ENCODE peak calls at places on chromosomes 13 and 19, in eight cellular contexts. Y is neural crest cell; O is tibial artery; M is Peyer's patch; B is NCI-H1417; N is left colon; X is RWPE1; R is activated naive CD8-positive, alpha-beta T cell treated with anti-CD3 and anti-CD28 coated beads, Interleukin-2, amount 10 ng/mL, durations not matched to agents 7 days and 5 days. J is an unnamed sample.
A peak's percentile ranks its signal among the peaks of the same experiment; 100 is the strongest.

GRCh38 chr19:18167975-18168645 is 5.5 kb upstream of the IFI30 start:
- DNase-seq in R (peak; percentile 69), Y (peak; percentile 61), N (peak; percentile 62), B (peak; percentile 22), O (no peak), M (peak; percentile 64), X (peak; percentile 68), J (peak; percentile 56)

GRCh38 chr19:2081873-2082810 is 14.0 kb downstream of the MOB3A start:
- DNase-seq in N (no peak), O (no peak), X (no peak), Y (no peak), B (no peak), M (no peak), R (peak; percentile 66), J (no peak)

GRCh38 chr13:37531054-37531453 is 67.5 kb downstream of the POSTN start:
- DNase-seq in B (no peak), R (no peak), M (no peak), Y (no peak), X (no peak), O (no peak), N (no peak), J (peak; percentile 74)

GRCh38 chr13:111859361-111860105 is 207.4 kb upstream of the SOX1 start:
- DNase-seq in X (no peak), Y (no peak), M (no peak), R (no peak), B (peak; percentile 92), N (no peak), O (no peak), J (peak; percentile 22)

GRCh38 chr19:3762501-3763459 is at the start of gene MRPL54:
- DNase-seq in B (peak; percentile 100), M (peak; percentile 99), Y (peak; percentile 99), X (peak; percentile 99), O (peak; percentile 100), N (peak; percentile 99), R (peak; percentile 99), J (peak; percentile 99)

GRCh38 chr13:28059214-28059613 is 41.2 kb downstream of the FLT3 start:
- DNase-seq in N (peak; percentile 80), R (peak; percentile 29), O (no peak), X (peak; percentile 36), Y (peak; percentile 9), M (peak; percentile 50), B (peak; percentile 3), J (peak; percentile 33)

GRCh38 chr13:22428188-22428828 is 752.5 kb upstream of the SGCG start:
- DNase-seq in M (no peak), X (no peak), N (no peak), Y (no peak), B (no peak), R (no peak), O (no peak), J (peak; percentile 10)

GRCh38 chr19:27867981-27868380 is 1345.0 kb downstream of the UQCRFS1 start:
- DNase-seq in O (no peak), M (no peak), B (no peak), X (no peak), Y (no peak), N (no peak), R (no peak), J (no peak)

GRCh38 chr13:112740502-112741131 is 50.8 kb downstream of the ATP11A start:
- DNase-seq in Y (no peak), O (peak; percentile 79), R (no peak), X (no peak), B (no peak), N (peak; percentile 34), M (peak; percentile 56), J (peak; percentile 60)

GRCh38 chr19:46624958-46625661 is at the start of gene PTGIR:
- DNase-seq in Y (no peak), R (no peak), N (peak; percentile 44), O (peak; percentile 96), X (no peak), B (no peak), M (no peak), J (no peak)

GRCh38 chr13:64640002-64640401 is 2590.1 kb downstream of the PCDH9 start:
- DNase-seq in N (no peak), M (no peak), X (peak; percentile 4), O (no peak), Y (no peak), R (no peak), B (peak; percentile 75), J (no peak)

GRCh38 chr19:29285878-29286277 is 72.9 kb upstream of the UQCRFS1 start:
- DNase-seq in X (no peak), M (no peak), B (peak; percentile 40), Y (peak; percentile 40), R (no peak), N (no peak), O (peak; percentile 11), J (peak; percentile 36)

GRCh38 chr19:679418-680286 is 3.5 kb downstream of the FSTL3 start:
- DNase-seq in N (peak; percentile 65), B (peak; percentile 76), M (peak; percentile 64), Y (peak; percentile 38), O (peak; percentile 92), R (peak; percentile 63), X (peak; percentile 58), J (peak; percentile 70)

GRCh38 chr19:6679139-6679538 is 9.2 kb upstream of the TNFSF14 start:
- DNase-seq in N (no peak), O (no peak), X (no peak), M (no peak), R (no peak), B (no peak), Y (no peak), J (no peak)

GRCh38 chr19:35142531-35143230 is 374 bp upstream of the FXYD7 start:
- DNase-seq in O (no peak), B (peak; percentile 50), R (peak; percentile 87), N (peak; percentile 63), Y (peak; percentile 66), M (peak; percentile 70), X (peak; percentile 34), J (peak; percentile 75)

GRCh38 chr13:80497439-80497838 is 156.5 kb upstream of the SPRY2 start:
- DNase-seq in O (no peak), B (no peak), Y (no peak), N (no peak), X (no peak), M (no peak), R (no peak), J (no peak)

GRCh38 chr13:96141032-96141431 is 51.1 kb downstream of the HS6ST3 start:
- DNase-seq in N (no peak), R (no peak), M (no peak), B (peak; percentile 46), Y (no peak), X (no peak), O (no peak), J (peak; percentile 59)

GRCh38 chr19:6357995-6358394 is 3.3 kb upstream of the CLPP start:
- DNase-seq in Y (no peak), M (no peak), X (no peak), O (no peak), N (no peak), B (no peak), R (no peak), J (no peak)

GRCh38 chr13:63012016-63012415 is 1596.4 kb upstream of the PCDH20 start:
- DNase-seq in Y (no peak), O (no peak), X (no peak), N (no peak), M (no peak), B (no peak), R (no peak), J (no peak)

GRCh38 chr19:39263912-39264305 is 4.3 kb upstream of the IFNL2 start:
- DNase-seq in X (no peak), Y (no peak), N (no peak), M (no peak), B (peak; percentile 23), R (no peak), O (no peak), J (no peak)

GRCh38 chr19:10817291-10818038 is 18.5 kb downstream of the TMED1 start:
- DNase-seq in B (no peak), R (no peak), X (no peak), Y (no peak), N (peak; percentile 48), O (peak; percentile 89), M (no peak), J (peak; percentile 96)

GRCh38 chr13:51848674-51849073 is 3.7 kb upstream of the TMEM272 start:
- DNase-seq in Y (no peak), N (no peak), M (no peak), X (no peak), O (no peak), B (no peak), R (no peak), J (peak; percentile 18)

GRCh38 chr19:13492128-13492527 is 14.2 kb downstream of the CACNA1A start:
- DNase-seq in O (no peak), N (no peak), M (no peak), Y (no peak), R (no peak), B (no peak), X (no peak), J (no peak)

GRCh38 chr13:70755411-70755810 is 647.2 kb upstream of the KLHL1 start:
- DNase-seq in Y (no peak), B (peak; percentile 17), X (no peak), O (no peak), R (no peak), N (no peak), M (no peak), J (no peak)

GRCh38 chr19:18093439-18094161 is 4.0 kb upstream of the MAST3 start:
- DNase-seq in B (peak; percentile 13), Y (no peak), O (no peak), N (no peak), X (peak; percentile 82), M (no peak), R (no peak), J (no peak)

GRCh38 chr13:55199132-55199531 is 1941.6 kb upstream of the PRR20A start:
- DNase-seq in R (no peak), O (no peak), N (no peak), X (no peak), M (no peak), B (peak; percentile 58), Y (no peak), J (peak; percentile 49)

GRCh38 chr13:113457510-113457909 is 4.2 kb upstream of the ADPRHL1 start:
- DNase-seq in O (no peak), Y (no peak), B (no peak), N (no peak), R (no peak), M (no peak), X (no peak), J (no peak)

GRCh38 chr13:27449081-27449603 is 1.2 kb downstream of the MTIF3 start:
- DNase-seq in O (no peak), N (no peak), X (no peak), B (peak; percentile 61), R (no peak), M (no peak), Y (no peak), J (no peak)

GRCh38 chr13:100650321-100650720 is 24.3 kb downstream of the TMTC4 start:
- DNase-seq in N (no peak), M (no peak), X (no peak), R (no peak), O (no peak), B (no peak), Y (no peak), J (no peak)

GRCh38 chr19:41767105-41767504 is 11.8 kb downstream of the CEACAM6 start:
- DNase-seq in X (no peak), N (no peak), B (no peak), R (no peak), O (no peak), Y (no peak), M (no peak), J (no peak)